ENCODE peak calls at places on chromosomes 13 and 19, in five cellular contexts. One of them, this sample, is unnamed.

GRCh38 chr19:19054315-19054938 is 9.4 kb upstream of the SLC25A42 start:
- DNase-seq in NB4: no peak
- DNase-seq in lower leg skin: no peak
- DNase-seq in heart left ventricle: no peak
- DNase-seq in thyroid gland: no peak
- DNase-seq in this sample: no peak

GRCh38 chr19:3852614-3853254 is 16.1 kb downstream of the ZFR2 start:
- DNase-seq in NB4: peak
- DNase-seq in thyroid gland: no peak
- DNase-seq in lower leg skin: no peak
- DNase-seq in heart left ventricle: no peak
- DNase-seq in this sample: no peak

GRCh38 chr19:6476155-6476895 is 5.3 kb downstream of the DENND1C start:
- DNase-seq in NB4: peak
- DNase-seq in heart left ventricle: no peak
- DNase-seq in thyroid gland: peak
- DNase-seq in lower leg skin: peak
- DNase-seq in this sample: no peak

GRCh38 chr19:19696386-19696785 is 27.7 kb downstream of the ZNF101 start:
- DNase-seq in lower leg skin: no peak
- DNase-seq in heart left ventricle: no peak
- DNase-seq in thyroid gland: no peak
- DNase-seq in NB4: no peak
- DNase-seq in this sample: no peak

GRCh38 chr13:97468331-97468730 is 34.4 kb downstream of the RAP2A start:
- DNase-seq in NB4: no peak
- DNase-seq in heart left ventricle: no peak
- DNase-seq in thyroid gland: no peak
- DNase-seq in lower leg skin: no peak
- DNase-seq in this sample: no peak

GRCh38 chr19:42229855-42230331 is 9.8 kb downstream of the ZNF526 start:
- DNase-seq in NB4: no peak
- DNase-seq in lower leg skin: no peak
- DNase-seq in heart left ventricle: no peak
- DNase-seq in thyroid gland: no peak
- DNase-seq in this sample: no peak

GRCh38 chr13:51843529-51843928 is 1.4 kb downstream of the TMEM272 start:
- DNase-seq in thyroid gland: no peak
- DNase-seq in heart left ventricle: no peak
- DNase-seq in NB4: no peak
- DNase-seq in lower leg skin: no peak
- DNase-seq in this sample: no peak

GRCh38 chr13:80276371-80277289 is 64.3 kb downstream of the SPRY2 start:
- DNase-seq in heart left ventricle: no peak
- DNase-seq in NB4: peak
- DNase-seq in lower leg skin: peak
- DNase-seq in thyroid gland: peak
- DNase-seq in this sample: no peak

GRCh38 chr19:17379221-17379631 is 2.1 kb upstream of the PLVAP start:
- DNase-seq in NB4: no peak
- DNase-seq in heart left ventricle: no peak
- DNase-seq in lower leg skin: no peak
- DNase-seq in thyroid gland: no peak
- DNase-seq in this sample: no peak

GRCh38 chr13:21240586-21240985 is 64.1 kb downstream of the MRPL57 start:
- DNase-seq in NB4: no peak
- DNase-seq in thyroid gland: no peak
- DNase-seq in lower leg skin: no peak
- DNase-seq in heart left ventricle: no peak
- DNase-seq in this sample: no peak

GRCh38 chr19:30268601-30269000 is 103.6 kb upstream of the ZNF536 start:
- DNase-seq in thyroid gland: peak
- DNase-seq in NB4: no peak
- DNase-seq in heart left ventricle: no peak
- DNase-seq in lower leg skin: no peak
- DNase-seq in this sample: no peak

GRCh38 chr19:40609561-40610395 is 8.6 kb downstream of the LTBP4 start:
- DNase-seq in heart left ventricle: peak
- DNase-seq in thyroid gland: peak
- DNase-seq in lower leg skin: peak
- DNase-seq in NB4: peak
- DNase-seq in this sample: peak

GRCh38 chr19:16073481-16073880 is 2.8 kb upstream of the TPM4 start:
- DNase-seq in NB4: no peak
- DNase-seq in lower leg skin: no peak
- DNase-seq in thyroid gland: no peak
- DNase-seq in heart left ventricle: no peak
- DNase-seq in this sample: no peak

GRCh38 chr13:112974676-112975075 is 5.7 kb downstream of the MCF2L start:
- DNase-seq in lower leg skin: no peak
- DNase-seq in heart left ventricle: no peak
- DNase-seq in NB4: no peak
- DNase-seq in thyroid gland: no peak
- DNase-seq in this sample: no peak

GRCh38 chr13:23319915-23320224 is 113.6 kb downstream of the SACS start:
- DNase-seq in NB4: no peak
- DNase-seq in heart left ventricle: no peak
- DNase-seq in lower leg skin: no peak
- DNase-seq in thyroid gland: no peak
- DNase-seq in this sample: no peak

GRCh38 chr13:113941571-113942191 is 32.2 kb downstream of the C13orf46 start:
- DNase-seq in thyroid gland: no peak
- DNase-seq in heart left ventricle: no peak
- DNase-seq in NB4: peak
- DNase-seq in lower leg skin: no peak
- DNase-seq in this sample: no peak

GRCh38 chr13:28678809-28679208 is 19.9 kb downstream of the POMP start:
- DNase-seq in thyroid gland: no peak
- DNase-seq in NB4: no peak
- DNase-seq in lower leg skin: no peak
- DNase-seq in heart left ventricle: no peak
- DNase-seq in this sample: no peak

GRCh38 chr13:25689539-25689938 is 317.8 kb downstream of the ATP8A2 start:
- DNase-seq in thyroid gland: no peak
- DNase-seq in heart left ventricle: no peak
- DNase-seq in NB4: no peak
- DNase-seq in lower leg skin: no peak
- DNase-seq in this sample: no peak

GRCh38 chr13:97223711-97224461 is 1.8 kb downstream of the MBNL2 start:
- DNase-seq in NB4: peak
- DNase-seq in heart left ventricle: peak
- DNase-seq in lower leg skin: peak
- DNase-seq in thyroid gland: peak
- DNase-seq in this sample: no peak

GRCh38 chr19:18699403-18700054 is 16.0 kb downstream of the CRTC1 start:
- DNase-seq in thyroid gland: no peak
- DNase-seq in NB4: no peak
- DNase-seq in lower leg skin: no peak
- DNase-seq in heart left ventricle: no peak
- DNase-seq in this sample: no peak

GRCh38 chr19:7293795-7294570 is at the start of gene INSR:
- DNase-seq in thyroid gland: peak
- DNase-seq in lower leg skin: peak
- DNase-seq in NB4: peak
- DNase-seq in heart left ventricle: peak
- DNase-seq in this sample: peak

GRCh38 chr19:33134571-33135041 is 2.7 kb downstream of the WDR88 start:
- DNase-seq in lower leg skin: no peak
- DNase-seq in heart left ventricle: no peak
- DNase-seq in NB4: no peak
- DNase-seq in thyroid gland: no peak
- DNase-seq in this sample: no peak

GRCh38 chr19:49848938-49849337 is 2.0 kb upstream of the PTOV1 start:
- DNase-seq in heart left ventricle: no peak
- DNase-seq in NB4: peak
- DNase-seq in thyroid gland: no peak
- DNase-seq in lower leg skin: no peak
- DNase-seq in this sample: no peak
- TF ChIP-seq POLR2A in heart left ventricle: no peak
- TF ChIP-seq POLR2A in NB4: no peak
- TF ChIP-seq POLR2A in thyroid gland: no peak
- TF ChIP-seq POLR2A in lower leg skin: no peak
- TF ChIP-seq POLR2A in this sample: no peak

GRCh38 chr13:24511019-24511823 is 1.4 kb downstream of the PARP4 start:
- DNase-seq in lower leg skin: no peak
- DNase-seq in thyroid gland: peak
- DNase-seq in heart left ventricle: no peak
- DNase-seq in NB4: peak
- DNase-seq in this sample: no peak
- TF ChIP-seq POLR2A in lower leg skin: no peak
- TF ChIP-seq POLR2A in thyroid gland: no peak
- TF ChIP-seq POLR2A in heart left ventricle: no peak
- TF ChIP-seq POLR2A in NB4: peak
- TF ChIP-seq POLR2A in this sample: peak

GRCh38 chr13:45336025-45336800 is 4.8 kb downstream of the TPT1 start:
- DNase-seq in thyroid gland: no peak
- DNase-seq in heart left ventricle: no peak
- DNase-seq in lower leg skin: no peak
- DNase-seq in NB4: peak
- DNase-seq in this sample: no peak
- TF ChIP-seq POLR2A in thyroid gland: no peak
- TF ChIP-seq POLR2A in heart left ventricle: no peak
- TF ChIP-seq POLR2A in lower leg skin: no peak
- TF ChIP-seq POLR2A in NB4: peak
- TF ChIP-seq POLR2A in this sample: peak

DNA sequence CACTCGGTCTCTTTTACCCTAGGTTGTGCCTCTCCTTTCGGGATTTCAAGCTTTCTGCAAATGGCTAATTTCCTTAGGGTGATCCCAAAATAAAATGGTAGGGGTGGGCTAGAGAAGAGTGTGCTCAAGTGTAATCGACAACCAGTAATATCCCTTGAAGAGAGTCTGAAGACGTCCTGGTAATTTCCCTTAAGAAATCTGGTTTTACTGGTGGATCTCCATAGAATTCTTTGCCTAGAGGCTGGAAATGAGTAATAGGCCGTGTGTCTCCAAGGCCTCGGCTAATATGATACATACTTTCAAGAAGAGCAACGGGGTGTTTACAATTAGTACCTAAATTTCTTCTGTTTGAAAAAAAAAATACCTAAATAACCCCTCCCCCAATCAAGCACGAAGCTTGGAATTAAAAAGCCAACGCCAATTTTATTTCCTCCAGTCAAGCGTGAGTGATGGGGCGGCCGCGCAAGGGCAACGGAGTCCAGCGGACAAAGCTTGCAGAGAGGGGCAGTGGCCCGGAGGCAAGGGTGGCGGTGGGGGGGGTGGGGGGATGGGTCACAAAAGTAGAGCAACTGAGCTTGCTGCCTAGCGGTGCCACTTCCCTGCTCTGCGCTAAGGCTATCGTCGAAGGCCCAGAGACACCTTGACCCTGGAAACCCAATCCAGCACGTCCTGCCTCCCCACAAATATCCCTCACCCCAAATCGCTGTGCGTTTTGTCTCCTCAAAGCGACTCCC is 7.8 kb downstream of the SOX21 start:
- DNase-seq in thyroid gland: no peak
- DNase-seq in lower leg skin: no peak
- DNase-seq in NB4: no peak
- DNase-seq in heart left ventricle: no peak
- DNase-seq in this sample: no peak
- TF ChIP-seq POLR2A in thyroid gland: no peak
- TF ChIP-seq POLR2A in lower leg skin: no peak
- TF ChIP-seq POLR2A in NB4: no peak
- TF ChIP-seq POLR2A in heart left ventricle: no peak
- TF ChIP-seq POLR2A in this sample: no peak

GRCh38 chr13:49996166-49996915 is 501 bp upstream of the TRIM13 start:
- DNase-seq in lower leg skin: peak
- DNase-seq in thyroid gland: peak
- DNase-seq in NB4: peak
- DNase-seq in heart left ventricle: peak
- DNase-seq in this sample: peak

GRCh38 chr13:49998714-49999624 is 2.1 kb downstream of the TRIM13 start:
- DNase-seq in heart left ventricle: no peak
- DNase-seq in NB4: no peak
- DNase-seq in thyroid gland: no peak
- DNase-seq in lower leg skin: no peak
- DNase-seq in this sample: no peak

GRCh38 chr13:49996951-49997895 is at the start of gene TRIM13:
- DNase-seq in lower leg skin: peak
- DNase-seq in heart left ventricle: peak
- DNase-seq in thyroid gland: peak
- DNase-seq in NB4: peak
- DNase-seq in this sample: peak

GRCh38 chr13:49995535-49996165 is 1.2 kb upstream of the TRIM13 start:
- DNase-seq in lower leg skin: no peak
- DNase-seq in NB4: peak
- DNase-seq in heart left ventricle: no peak
- DNase-seq in thyroid gland: no peak
- DNase-seq in this sample: no peak

DNA sequence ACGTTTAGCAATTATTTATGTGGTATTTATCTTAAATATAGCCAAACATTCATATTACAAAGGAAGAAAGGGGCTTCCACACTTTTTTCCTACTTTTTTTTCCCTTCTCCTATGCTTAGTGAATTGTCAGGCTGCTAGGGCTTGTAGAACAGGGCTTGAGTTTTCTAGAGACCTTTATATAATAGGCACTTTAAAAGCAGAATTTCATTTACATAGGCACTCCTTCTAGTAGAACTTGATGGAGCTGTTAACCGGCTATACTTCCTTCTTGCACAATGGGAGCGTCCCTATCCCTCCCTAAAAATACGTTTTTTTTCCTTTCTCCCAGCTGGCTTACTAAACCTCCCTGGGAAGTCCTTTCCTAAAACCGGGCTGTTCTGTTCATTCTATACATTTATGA is 1.1 kb downstream of the TRIM13 start:
- DNase-seq in thyroid gland: no peak
- DNase-seq in heart left ventricle: no peak
- DNase-seq in lower leg skin: no peak
- DNase-seq in NB4: peak
- DNase-seq in this sample: no peak
- TF ChIP-seq POLR2A in thyroid gland: no peak
- TF ChIP-seq POLR2A in heart left ventricle: no peak
- TF ChIP-seq POLR2A in lower leg skin: no peak
- TF ChIP-seq POLR2A in NB4: no peak
- TF ChIP-seq POLR2A in this sample: no peak

GRCh38 chr19:12856684-12857083 is 18.4 kb downstream of the MAST1 start:
- DNase-seq in NB4: no peak
- DNase-seq in thyroid gland: no peak
- DNase-seq in heart left ventricle: no peak
- DNase-seq in lower leg skin: no peak
- DNase-seq in this sample: no peak
- TF ChIP-seq POLR2A in NB4: no peak
- TF ChIP-seq POLR2A in thyroid gland: no peak
- TF ChIP-seq POLR2A in heart left ventricle: no peak
- TF ChIP-seq POLR2A in lower leg skin: no peak
- TF ChIP-seq POLR2A in this sample: no peak